ENCODE peak calls at places on chromosomes 7 and 10, in ten cellular contexts. C is cerebellum; K is T47D; M is GM03348; Q is PC-9; N is T-helper 2 cell; W is central memory CD4-positive, alpha-beta T cell; S is posterior vena cava; P is AG09309; O is hippocampal formation. A is an unnamed sample.

GRCh38 chr10:6151087-6151977 is 51.4 kb upstream of the PFKFB3 start:
- DNase-seq in C (no peak), K (peak), M (peak), Q (no peak), N (peak), W (peak), S (peak), P (no peak), O (peak), A (peak)

GRCh38 chr7:121676168-121676567 is 196.8 kb upstream of the PTPRZ1 start:
- DNase-seq in C (no peak), K (no peak), M (no peak), Q (no peak), N (no peak), W (no peak), S (no peak), P (no peak), O (no peak), A (no peak)

GRCh38 chr10:61608255-61609040 is 54.3 kb upstream of the CABCOCO1 start:
- DNase-seq in C (no peak), K (no peak), M (peak), Q (no peak), N (no peak), W (no peak), S (no peak), P (no peak), O (no peak), A (peak)

GRCh38 chr7:155459867-155460461 is 2.0 kb downstream of the EN2 start:
- DNase-seq in C (no peak), K (no peak), M (no peak), Q (no peak), N (no peak), W (no peak), S (peak), P (no peak), O (no peak), A (no peak)

GRCh38 chr7:29564455-29565185 is 985 bp downstream of the PRR15 start:
- DNase-seq in C (no peak), K (peak), M (peak), Q (peak), N (no peak), W (no peak), S (peak), P (no peak), O (peak), A (peak)

GRCh38 chr7:33933611-33934281 is 28.4 kb downstream of the BMPER start:
- DNase-seq in C (no peak), K (no peak), M (peak), Q (peak), N (no peak), W (no peak), S (no peak), P (peak), O (no peak), A (peak)

GRCh38 chr10:102119417-102120141 is 589 bp downstream of the LDB1 start:
- DNase-seq in C (peak), K (peak), M (peak), Q (no peak), N (peak), W (peak), S (no peak), P (no peak), O (peak), A (peak)

GRCh38 chr7:66379761-66380160 is 174.6 kb downstream of the TPST1 start:
- DNase-seq in C (no peak), K (no peak), M (no peak), Q (peak), N (no peak), W (no peak), S (no peak), P (no peak), O (no peak), A (peak)

GRCh38 chr7:1536768-1537630 is 6.5 kb downstream of the MAFK start:
- DNase-seq in C (no peak), K (peak), M (peak), Q (peak), N (no peak), W (no peak), S (peak), P (peak), O (peak), A (peak)

GRCh38 chr7:73986158-73986631 is 41.8 kb upstream of the ELN start:
- DNase-seq in C (no peak), K (no peak), M (no peak), Q (no peak), N (no peak), W (no peak), S (peak), P (no peak), O (no peak), A (no peak)

GRCh38 chr10:57874810-57875209 is 392.9 kb downstream of the IPMK start:
- DNase-seq in C (no peak), K (no peak), M (no peak), Q (no peak), N (no peak), W (no peak), S (no peak), P (no peak), O (no peak), A (no peak)

GRCh38 chr10:1130226-1130625 is 74.0 kb downstream of the WDR37 start:
- DNase-seq in C (no peak), K (no peak), M (no peak), Q (no peak), N (no peak), W (no peak), S (no peak), P (no peak), O (no peak), A (no peak)

GRCh38 chr10:131435232-131435631 is 123.7 kb upstream of the TCERG1L start:
- DNase-seq in C (no peak), K (no peak), M (no peak), Q (no peak), N (no peak), W (no peak), S (peak), P (no peak), O (no peak), A (no peak)

GRCh38 chr10:90862908-90863514 is 5.2 kb upstream of the HTR7 start:
- DNase-seq in C (no peak), K (peak), M (peak), Q (no peak), N (no peak), W (peak), S (no peak), P (no peak), O (no peak), A (peak)

GRCh38 chr7:17075601-17076000 is 193.8 kb upstream of the AGR3 start:
- DNase-seq in C (no peak), K (no peak), M (no peak), Q (no peak), N (no peak), W (no peak), S (no peak), P (no peak), O (no peak), A (no peak)

GRCh38 chr7:30048582-30048981 is 20.4 kb downstream of the PLEKHA8 start:
- DNase-seq in C (no peak), K (no peak), M (no peak), Q (no peak), N (peak), W (no peak), S (no peak), P (no peak), O (no peak), A (no peak)

GRCh38 chr10:86100581-86101061 is 266.0 kb downstream of the GRID1 start:
- DNase-seq in C (no peak), K (peak), M (peak), Q (no peak), N (peak), W (no peak), S (no peak), P (no peak), O (no peak), A (peak)

A was measured in AG10803.